ENCODE peak calls at places on chromosome 5, in four cellular contexts. T is HepG2, B is H1, F is GM12878. H is an unnamed sample.

GRCh38 chr5:160169326-160169725 is 50.1 kb upstream of the PWWP2A start:
- DNase-seq in T (no peak), B (no peak), F (no peak), H (no peak)

GRCh38 chr5:36741138-36741537 is 134.7 kb downstream of the SLC1A3 start:
- DNase-seq in T (no peak), B (no peak), F (no peak), H (no peak)

GRCh38 chr5:170809551-170809950 is 26.0 kb downstream of the GABRP start:
- DNase-seq in T (no peak), B (peak; percentile 13), F (no peak), H (peak; percentile 6)

GRCh38 chr5:143402464-143403356 is 776 bp downstream of the NR3C1 start:
- DNase-seq in T (peak; percentile 34), B (no peak), F (no peak), H (peak; percentile 20)

GRCh38 chr5:99187611-99188010 is 258.8 kb upstream of the CHD1 start:
- DNase-seq in T (no peak), B (no peak), F (no peak), H (no peak)

GRCh38 chr5:139392324-139392677 is 2.6 kb upstream of the MZB1 start:
- DNase-seq in T (no peak), B (no peak), F (no peak), H (no peak)

GRCh38 chr5:144189800-144190429 is 19.2 kb downstream of the KCTD16 start:
- DNase-seq in T (no peak), B (no peak), F (peak; percentile 76), H (no peak)

GRCh38 chr5:172356527-172356926 is 73.0 kb upstream of the UBTD2 start:
- DNase-seq in T (no peak), B (no peak), F (no peak), H (no peak)

GRCh38 chr5:109741390-109741789 is 51.7 kb downstream of the MAN2A1 start:
- DNase-seq in T (no peak), B (no peak), F (no peak), H (no peak)

GRCh38 chr5:132027027-132027426 is 15.6 kb upstream of the ACSL6 start:
- DNase-seq in T (no peak), B (no peak), F (no peak), H (no peak)

GRCh38 chr5:68565427-68565826 is 349.9 kb downstream of the PIK3R1 start:
- DNase-seq in T (no peak), B (no peak), F (peak; percentile 55), H (no peak)

GRCh38 chr5:83249156-83249555 is 171.8 kb downstream of the XRCC4 start:
- DNase-seq in T (no peak), B (no peak), F (no peak), H (no peak)

GRCh38 chr5:137761020-137761516 is 6.9 kb upstream of the HNRNPA0 start:
- DNase-seq in T (peak; percentile 41), B (no peak), F (no peak), H (no peak)

GRCh38 chr5:135494196-135494595 is 41.6 kb downstream of the NEUROG1 start:
- DNase-seq in T (no peak), B (no peak), F (no peak), H (no peak)

GRCh38 chr5:98307811-98308210 is 465.7 kb upstream of the RGMB start:
- DNase-seq in T (no peak), B (no peak), F (no peak), H (no peak)

GRCh38 chr5:108876451-108876850 is 128.8 kb downstream of the FER start:
- DNase-seq in T (no peak), B (no peak), F (no peak), H (no peak)

GRCh38 chr5:179264053-179264540 is 81.2 kb downstream of the ADAMTS2 start:
- DNase-seq in T (no peak), B (no peak), F (no peak), H (no peak)

GRCh38 chr5:15748266-15748665 is 248.3 kb downstream of the FBXL7 start:
- DNase-seq in T (no peak), B (no peak), F (no peak), H (no peak)

GRCh38 chr5:109329296-109330252 is 80.2 kb downstream of the PJA2 start:
- DNase-seq in T (no peak), B (no peak), F (no peak), H (no peak)

GRCh38 chr5:14185336-14186131 is 42.4 kb downstream of the TRIO start:
- DNase-seq in T (no peak), B (no peak), F (no peak), H (no peak)

GRCh38 chr5:26761040-26761439 is 277.3 kb downstream of the CDH9 start:
- DNase-seq in T (no peak), B (no peak), F (no peak), H (no peak)

GRCh38 chr5:117859161-117859560 is 1129.2 kb downstream of the DTWD2 start:
- DNase-seq in T (no peak), B (no peak), F (no peak), H (no peak)

GRCh38 chr5:7017004-7017770 is 304.0 kb downstream of the TENT4A start:
- DNase-seq in T (no peak), B (no peak), F (no peak), H (no peak)

GRCh38 chr5:35664584-35664983 is 46.9 kb downstream of the SPEF2 start:
- DNase-seq in T (no peak), B (no peak), F (no peak), H (no peak)

GRCh38 chr5:149177911-149178565 is 36.7 kb downstream of the ABLIM3 start:
- DNase-seq in T (no peak), B (no peak), F (no peak), H (no peak)
- TF ChIP-seq SUZ12 in T (no peak), B (no peak), F (no peak), H (no peak)

GRCh38 chr5:165705960-165706359 is 2200.5 kb downstream of the MAT2B start:
- DNase-seq in T (no peak), B (no peak), F (no peak), H (no peak)
- H3K4me1 ChIP-seq in T (no peaks in the 10 kb centered on the region), B (no peaks in the 10 kb centered on the region), F (no peaks in the 10 kb centered on the region), H (no peaks in the 10 kb centered on the region)

DNA sequence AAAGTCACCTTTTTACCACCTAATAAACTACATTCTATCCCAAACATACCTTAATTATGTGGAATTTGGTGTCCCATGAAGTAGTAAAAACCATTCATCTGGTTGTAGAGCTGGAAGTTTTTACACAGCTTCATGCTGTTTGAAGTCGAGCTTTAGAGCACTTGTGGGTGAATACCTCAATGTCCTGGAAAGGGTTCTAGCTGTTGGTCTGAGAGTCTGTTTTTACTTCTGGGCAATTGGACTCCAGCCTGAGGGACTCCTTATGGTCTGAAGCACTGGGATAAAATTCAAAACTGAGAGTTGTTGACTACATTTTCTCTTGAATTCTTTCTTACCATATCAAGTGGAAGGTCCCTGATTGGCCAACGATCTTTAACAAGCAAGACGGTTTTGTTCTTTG is 53.6 kb downstream of the LRRC70 start:
- DNase-seq in T (no peak), B (no peak), F (no peak), H (no peak)
- TF ChIP-seq YY1 in T (no peak), B (no peak), F (no peak), H (no peak)

DNA sequence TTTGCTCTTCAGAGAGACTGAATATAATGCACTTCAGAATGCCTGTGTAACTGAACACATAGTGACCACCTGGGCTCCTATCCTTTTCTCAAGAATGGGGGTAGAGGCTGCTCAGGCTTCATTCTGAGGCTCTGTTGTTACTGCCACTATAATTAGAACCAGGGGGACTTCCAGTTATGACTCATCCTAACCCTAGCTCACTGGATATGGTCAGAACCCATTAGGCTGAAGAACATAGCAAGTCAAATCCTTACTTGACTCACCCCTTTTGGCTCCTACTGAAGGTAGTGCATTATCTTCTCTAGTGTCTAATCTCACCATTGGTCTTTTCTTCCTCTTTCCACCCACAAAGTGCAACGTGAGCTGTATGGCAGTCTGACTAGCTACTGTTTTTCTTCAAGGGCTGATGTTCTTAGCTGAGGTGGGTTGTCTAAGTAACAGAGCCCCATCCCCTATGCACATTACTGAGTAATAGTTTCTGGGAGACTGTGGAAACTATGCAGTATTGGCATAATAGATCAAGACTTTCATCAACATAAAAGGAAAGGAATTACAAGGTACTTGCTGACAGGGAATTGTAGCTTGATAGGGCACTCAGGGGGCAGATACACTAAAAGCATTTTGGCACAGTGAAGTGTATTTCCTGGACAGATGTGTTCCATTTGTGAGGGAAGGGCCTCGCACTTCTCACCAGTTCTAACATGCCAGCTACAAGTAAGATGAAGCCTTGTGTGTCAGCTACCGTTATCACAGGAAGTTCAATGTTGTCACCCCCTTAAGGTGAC is 431.0 kb upstream of the MEF2C start:
- DNase-seq in T (no peak), B (no peak), F (peak; percentile 99), H (no peak)
- TF ChIP-seq SUZ12 in T (no peak), B (no peak), F (no peak), H (no peak)

H was measured in NT2/D1.